ENCODE peak calls at places on chromosomes 5 and 9, in ten cellular contexts. C is SK-N-DZ, R is ELR, Z is right atrium auricular region, W is heart left ventricle, P is right cardiac atrium, B is HFFc6, L is OCI-LY7, F is GM20000, H is NT2/D1. A is an unnamed sample.

GRCh38 chr5:101431201-101431600 is 528.1 kb upstream of the ST8SIA4 start:
- DNase-seq in F (no peak), R (no peak), P (no peak), H (no peak), L (no peak), B (no peak), C (peak), Z (no peak), W (no peak), A (no peak)

GRCh38 chr9:129811967-129812363 is 9.0 kb downstream of the TOR1B start:
- DNase-seq in L (peak), C (no peak), R (no peak), H (no peak), F (no peak), W (no peak), B (no peak), P (no peak), Z (no peak), A (no peak)

GRCh38 chr5:123819818-123820217 is 307.8 kb downstream of the CSNK1G3 start:
- DNase-seq in F (no peak), R (peak), P (no peak), L (no peak), W (no peak), H (no peak), B (peak), Z (no peak), C (no peak), A (no peak)

GRCh38 chr9:125744616-125745387 is 2.4 kb upstream of the PBX3 start:
- DNase-seq in H (no peak), B (peak), F (no peak), L (no peak), W (no peak), R (peak), Z (no peak), C (no peak), P (no peak), A (no peak)

GRCh38 chr9:1775230-1775629 is 239.9 kb upstream of the SMARCA2 start:
- DNase-seq in C (no peak), Z (no peak), P (no peak), B (no peak), L (no peak), R (no peak), H (peak), F (no peak), W (no peak), A (no peak)

GRCh38 chr5:16726538-16726946 is 109.7 kb upstream of the RETREG1 start:
- DNase-seq in W (no peak), C (no peak), H (no peak), B (no peak), Z (no peak), R (peak), P (no peak), L (peak), F (no peak), A (no peak)

GRCh38 chr9:125189361-125190289 is at the start of gene PPP6C:
- DNase-seq in H (peak), R (peak), W (peak), C (peak), L (peak), F (peak), B (peak), P (peak), Z (peak), A (peak)

GRCh38 chr5:14081791-14082190 is 61.4 kb upstream of the TRIO start:
- DNase-seq in F (no peak), L (no peak), W (no peak), P (no peak), C (no peak), Z (no peak), H (no peak), R (no peak), B (no peak), A (no peak)

GRCh38 chr5:116970318-116970717 is 395.7 kb upstream of the SEMA6A start:
- DNase-seq in F (no peak), Z (no peak), H (no peak), R (no peak), W (no peak), P (no peak), C (peak), L (no peak), B (no peak), A (no peak)

GRCh38 chr9:98764351-98764750 is 32.0 kb downstream of the ANKS6 start:
- DNase-seq in C (no peak), R (no peak), B (peak), L (no peak), H (no peak), Z (no peak), P (no peak), F (no peak), W (no peak), A (no peak)

GRCh38 chr5:122584411-122585110 is 190.3 kb upstream of the SNX2 start:
- DNase-seq in Z (no peak), C (peak), W (no peak), B (no peak), H (no peak), F (no peak), P (no peak), L (no peak), R (no peak), A (no peak)

GRCh38 chr5:93532370-93532769 is 48.6 kb downstream of the NR2F1-AS1 start:
- DNase-seq in F (no peak), W (peak), R (peak), C (no peak), Z (peak), B (peak), P (peak), H (no peak), L (no peak), A (peak)

GRCh38 chr5:10393491-10393890 is 40.0 kb downstream of the MARCHF6 start:
- DNase-seq in L (no peak), W (no peak), R (peak), Z (no peak), C (no peak), B (peak), F (no peak), H (no peak), P (no peak), A (no peak)

GRCh38 chr5:127517110-127517479 is 345 bp upstream of the PRRC1 start:
- DNase-seq in B (peak), F (no peak), C (peak), W (no peak), H (no peak), P (no peak), R (no peak), L (no peak), Z (no peak), A (no peak)

GRCh38 chr5:18003312-18003711 is 369.1 kb downstream of the TAF11L14 start:
- DNase-seq in P (no peak), B (no peak), Z (no peak), L (no peak), F (no peak), H (no peak), W (no peak), C (no peak), R (no peak), A (no peak)

GRCh38 chr5:92800360-92800759 is 780.7 kb downstream of the NR2F1-AS1 start:
- DNase-seq in Z (no peak), C (no peak), H (no peak), W (no peak), F (no peak), L (no peak), B (peak), R (peak), P (no peak), A (no peak)

A was measured in ureter.